ENCODE peak calls at places on chromosomes 16 and 17, in eight cellular contexts. X is left cardiac atrium; M is testis; D is NCI-H1105; R is activated CD4-positive, CD25-positive, alpha-beta regulatory T cell; T is activated T-helper 9 cell treated with anti-CD3 and anti-CD28 coated beads, Interleukin-2, amount 50 U/mL, for 16 hours; G is T follicular helper cell; U is fibroblast of villous mesenchyme. E is an unnamed sample.

GRCh38 chr17:78745407-78746088 is 36.5 kb downstream of the CYTH1 start:
- DNase-seq in X (no peak), M (no peak), D (no peak), R (no peak), T (no peak), G (peak; percentile 41), U (peak; percentile 52), E (no peak)

GRCh38 chr16:77306050-77306616 is 106.9 kb downstream of the SYCE1L start:
- DNase-seq in X (no peak), M (no peak), D (no peak), R (no peak), T (no peak), G (no peak), U (peak; percentile 58), E (no peak)

GRCh38 chr16:66508914-66509496 is 40.9 kb downstream of the TK2 start:
- DNase-seq in X (no peak), M (no peak), D (no peak), R (no peak), T (no peak), G (no peak), U (no peak), E (no peak)

GRCh38 chr17:77222356-77222755 is 81.6 kb downstream of the SEC14L1 start:
- DNase-seq in X (peak; percentile 13), M (no peak), D (no peak), R (no peak), T (no peak), G (no peak), U (no peak), E (no peak)

GRCh38 chr16:87380403-87380802 is 3.2 kb downstream of the FBXO31 start:
- DNase-seq in X (no peak), M (no peak), D (no peak), R (no peak), T (no peak), G (no peak), U (no peak), E (no peak)

GRCh38 chr17:1275962-1276736 is 3.3 kb upstream of the TRARG1 start:
- DNase-seq in X (peak; percentile 75), M (peak; percentile 75), D (no peak), R (peak; percentile 61), T (peak; percentile 60), G (peak; percentile 62), U (peak; percentile 44), E (peak; percentile 28)

GRCh38 chr17:12665263-12666210 is at the start of gene MYOCD:
- DNase-seq in X (peak; percentile 52), M (peak; percentile 40), D (no peak), R (no peak), T (no peak), G (no peak), U (peak; percentile 26), E (no peak)

GRCh38 chr17:64097196-64097936 is 32.6 kb downstream of the ERN1 start:
- DNase-seq in X (no peak), M (no peak), D (no peak), R (no peak), T (no peak), G (no peak), U (peak; percentile 89), E (no peak)

GRCh38 chr16:25089346-25089745 is 22.2 kb upstream of the LCMT1 start:
- DNase-seq in X (no peak), M (no peak), D (no peak), R (no peak), T (no peak), G (no peak), U (no peak), E (no peak)

GRCh38 chr17:81052199-81052997 is 17.4 kb downstream of the BAIAP2 start:
- DNase-seq in X (peak; percentile 69), M (no peak), D (no peak), R (no peak), T (no peak), G (no peak), U (no peak), E (no peak)